ENCODE peak calls at places on chromosomes 12 and 14, in ten cellular contexts. S is AG09319, U is nucleus accumbens, C is BJ, D is RWPE2, J is endothelial cell of umbilical vein, M is foreskin fibroblast, X is SW 1271, Q is heart right ventricle, T is IMR-90. R is an unnamed sample.

GRCh38 chr12:57240926-57241555 is 9.9 kb downstream of the STAC3 start:
- DNase-seq in C (no peak), X (no peak), M (no peak), D (no peak), S (no peak), T (no peak), J (no peak), Q (no peak), U (no peak), R (no peak)

GRCh38 chr12:108720757-108721514 is 10.4 kb downstream of the CORO1C start:
- DNase-seq in Q (no peak), X (peak; percentile 33), J (no peak), C (no peak), U (no peak), D (no peak), S (no peak), T (no peak), M (peak; percentile 54), R (no peak)

GRCh38 chr12:30200864-30201263 is 417.1 kb upstream of the TMTC1 start:
- DNase-seq in J (peak; percentile 4), T (no peak), S (no peak), X (no peak), C (no peak), D (no peak), M (no peak), Q (no peak), U (no peak), R (no peak)

GRCh38 chr12:83574142-83574541 is 887.4 kb downstream of the TMTC2 start:
- DNase-seq in S (no peak), M (no peak), U (no peak), Q (no peak), J (no peak), X (no peak), D (no peak), T (no peak), C (no peak), R (no peak)

GRCh38 chr12:125120566-125120965 is 55.3 kb downstream of the AACS start:
- DNase-seq in S (no peak), C (no peak), Q (no peak), T (no peak), D (no peak), U (no peak), X (no peak), J (no peak), M (no peak), R (peak; percentile 53)

GRCh38 chr12:121779422-121779895 is 14.0 kb downstream of the RHOF start:
- DNase-seq in C (no peak), D (no peak), S (no peak), U (no peak), M (no peak), J (no peak), T (no peak), Q (no peak), X (no peak), R (no peak)

GRCh38 chr12:80187660-80188090 is 88.3 kb downstream of the OTOGL start:
- DNase-seq in C (no peak), T (peak; percentile 41), S (no peak), M (peak; percentile 68), D (no peak), J (peak; percentile 92), Q (peak; percentile 12), X (peak; percentile 33), U (no peak), R (no peak)

GRCh38 chr12:80848858-80849257 is 88.9 kb downstream of the LIN7A start:
- DNase-seq in S (no peak), C (no peak), J (no peak), T (no peak), X (no peak), Q (no peak), M (no peak), D (no peak), U (no peak), R (no peak)

GRCh38 chr12:95848575-95849388 is 10.0 kb upstream of the SNRPF start:
- DNase-seq in Q (no peak), U (no peak), T (peak; percentile 48), S (no peak), M (peak; percentile 28), X (peak; percentile 57), C (no peak), J (peak; percentile 80), D (no peak), R (no peak)

GRCh38 chr14:104678346-104678745 is 11.1 kb upstream of the INF2 start:
- DNase-seq in U (no peak), J (no peak), X (no peak), S (no peak), Q (no peak), C (no peak), D (no peak), M (no peak), T (peak; percentile 34), R (no peak)

GRCh38 chr12:59149995-59150642 is 229.8 kb upstream of the LRIG3 start:
- DNase-seq in S (peak; percentile 52), Q (no peak), T (peak; percentile 84), C (no peak), D (no peak), X (peak; percentile 87), M (peak; percentile 63), J (peak; percentile 89), U (no peak), R (no peak)

GRCh38 chr14:46048127-46048526 is 603.5 kb downstream of the RPL10L start:
- DNase-seq in T (peak; percentile 18), S (no peak), X (peak; percentile 13), D (no peak), U (no peak), C (peak; percentile 21), Q (no peak), J (peak; percentile 53), M (peak; percentile 54), R (no peak)

GRCh38 chr14:23153891-23154796 is 29.3 kb downstream of the SLC7A8 start:
- DNase-seq in Q (peak; percentile 90), S (peak; percentile 88), D (peak; percentile 86), C (peak; percentile 66), X (no peak), U (peak; percentile 21), M (peak; percentile 87), T (no peak), J (peak; percentile 61), R (peak; percentile 47)

GRCh38 chr14:72439707-72440106 is 454.2 kb downstream of the DPF3 start:
- DNase-seq in J (no peak), C (no peak), M (no peak), D (no peak), T (no peak), S (no peak), X (no peak), Q (no peak), U (no peak), R (no peak)

GRCh38 chr14:88791629-88792571 is 853 bp downstream of the EML5 start:
- DNase-seq in Q (peak; percentile 11), D (no peak), X (no peak), M (no peak), C (no peak), S (no peak), U (peak; percentile 41), J (no peak), T (no peak), R (peak; percentile 81)

GRCh38 chr12:40058721-40059190 is 47.1 kb downstream of the SLC2A13 start:
- DNase-seq in J (no peak), D (no peak), Q (no peak), T (peak; percentile 5), U (no peak), C (no peak), X (no peak), S (no peak), M (peak; percentile 1), R (no peak)

GRCh38 chr12:124680863-124681778 is 113.7 kb upstream of the NCOR2 start:
- DNase-seq in S (peak; percentile 77), C (no peak), U (no peak), Q (peak; percentile 60), M (peak; percentile 94), X (peak; percentile 62), T (peak; percentile 95), J (peak; percentile 94), D (peak; percentile 89), R (no peak)